ENCODE peak calls at places on chromosomes 11 and 22, in four cellular contexts. One of them, this sample, is unnamed.

GRCh38 chr11:12756101-12756500 is 81.9 kb downstream of the TEAD1 start:
- DNase-seq in amniotic stem cell: no peak
- DNase-seq in NCI-H1105: peak
- DNase-seq in fibroblast of the conjunctiva: no peak
- DNase-seq in this sample: no peak

GRCh38 chr11:14905104-14906033 is 13.3 kb upstream of the CYP2R1 start:
- DNase-seq in NCI-H1105: no peak
- DNase-seq in amniotic stem cell: no peak
- DNase-seq in fibroblast of the conjunctiva: no peak
- DNase-seq in this sample: no peak

GRCh38 chr11:35146074-35146521 is 7.1 kb downstream of the CD44 start:
- DNase-seq in fibroblast of the conjunctiva: no peak
- DNase-seq in amniotic stem cell: no peak
- DNase-seq in NCI-H1105: no peak
- DNase-seq in this sample: no peak

GRCh38 chr11:64560139-64560771 is 30.8 kb upstream of the SLC22A12 start:
- DNase-seq in amniotic stem cell: no peak
- DNase-seq in NCI-H1105: no peak
- DNase-seq in fibroblast of the conjunctiva: no peak
- DNase-seq in this sample: no peak

GRCh38 chr11:66970808-66971442 is 4.2 kb upstream of the C11orf86 start:
- DNase-seq in NCI-H1105: no peak
- DNase-seq in fibroblast of the conjunctiva: peak
- DNase-seq in amniotic stem cell: peak
- DNase-seq in this sample: peak

GRCh38 chr11:26901162-26901561 is 92.8 kb upstream of the FIBIN start:
- DNase-seq in amniotic stem cell: no peak
- DNase-seq in fibroblast of the conjunctiva: no peak
- DNase-seq in NCI-H1105: no peak
- DNase-seq in this sample: no peak

GRCh38 chr11:61693897-61694840 is 14.0 kb downstream of the DAGLA start:
- DNase-seq in amniotic stem cell: no peak
- DNase-seq in fibroblast of the conjunctiva: no peak
- DNase-seq in NCI-H1105: no peak
- DNase-seq in this sample: peak

GRCh38 chr11:134313379-134313778 is 18.4 kb upstream of the GLB1L2 start:
- DNase-seq in fibroblast of the conjunctiva: no peak
- DNase-seq in amniotic stem cell: no peak
- DNase-seq in NCI-H1105: no peak
- DNase-seq in this sample: no peak

GRCh38 chr11:72038491-72038890 is 39.8 kb downstream of the IL18BP start:
- DNase-seq in fibroblast of the conjunctiva: peak
- DNase-seq in amniotic stem cell: peak
- DNase-seq in NCI-H1105: peak
- DNase-seq in this sample: no peak

GRCh38 chr11:61303725-61304124 is 8.6 kb upstream of the VWCE start:
- DNase-seq in NCI-H1105: no peak
- DNase-seq in fibroblast of the conjunctiva: no peak
- DNase-seq in amniotic stem cell: no peak
- DNase-seq in this sample: no peak

GRCh38 chr11:35323076-35323868 is 96.1 kb downstream of the SLC1A2 start:
- DNase-seq in NCI-H1105: no peak
- DNase-seq in amniotic stem cell: peak
- DNase-seq in fibroblast of the conjunctiva: no peak
- DNase-seq in this sample: no peak

GRCh38 chr22:27752771-27753170 is 48.8 kb downstream of the MN1 start:
- DNase-seq in amniotic stem cell: peak
- DNase-seq in fibroblast of the conjunctiva: peak
- DNase-seq in NCI-H1105: no peak
- DNase-seq in this sample: no peak

GRCh38 chr22:39575552-39575825 is 4.9 kb downstream of the CACNA1I start:
- DNase-seq in fibroblast of the conjunctiva: no peak
- DNase-seq in NCI-H1105: no peak
- DNase-seq in amniotic stem cell: no peak
- DNase-seq in this sample: peak

GRCh38 chr11:68340003-68340767 is 27.8 kb downstream of the LRP5 start:
- DNase-seq in NCI-H1105: no peak
- DNase-seq in fibroblast of the conjunctiva: no peak
- DNase-seq in amniotic stem cell: no peak
- DNase-seq in this sample: no peak

GRCh38 chr11:121435796-121436511 is 16.2 kb upstream of the SORL1 start:
- DNase-seq in fibroblast of the conjunctiva: no peak
- DNase-seq in NCI-H1105: no peak
- DNase-seq in amniotic stem cell: no peak
- DNase-seq in this sample: no peak

GRCh38 chr11:120054753-120055045 is 83.2 kb downstream of the TRIM29 start:
- DNase-seq in fibroblast of the conjunctiva: no peak
- DNase-seq in NCI-H1105: no peak
- DNase-seq in amniotic stem cell: no peak
- DNase-seq in this sample: no peak

GRCh38 chr11:3223932-3224729 is 5.5 kb upstream of the MRGPRG start:
- DNase-seq in NCI-H1105: no peak
- DNase-seq in amniotic stem cell: no peak
- DNase-seq in fibroblast of the conjunctiva: no peak
- DNase-seq in this sample: no peak

GRCh38 chr22:37525073-37525745 is 6.0 kb upstream of the CARD10 start:
- DNase-seq in fibroblast of the conjunctiva: no peak
- DNase-seq in NCI-H1105: no peak
- DNase-seq in amniotic stem cell: peak
- DNase-seq in this sample: peak

GRCh38 chr11:115159122-115159665 is 345.0 kb downstream of the CADM1 start:
- DNase-seq in NCI-H1105: no peak
- DNase-seq in fibroblast of the conjunctiva: no peak
- DNase-seq in amniotic stem cell: no peak
- DNase-seq in this sample: no peak

GRCh38 chr11:35077709-35078695 is 61.0 kb upstream of the CD44 start:
- DNase-seq in amniotic stem cell: peak
- DNase-seq in fibroblast of the conjunctiva: no peak
- DNase-seq in NCI-H1105: no peak
- DNase-seq in this sample: peak

GRCh38 chr22:42233879-42234278 is 36.6 kb downstream of the TCF20 start:
- DNase-seq in NCI-H1105: no peak
- DNase-seq in amniotic stem cell: no peak
- DNase-seq in fibroblast of the conjunctiva: no peak
- DNase-seq in this sample: no peak